ENCODE peak calls at places on chromosomes 12 and 14, in seven cellular contexts. M is PC-3; X is CD4-positive, alpha-beta memory T cell; F is astrocyte of the hippocampus; Q is stimulated activated CD8-positive, alpha-beta memory T cell treated with anti-CD3 and anti-CD28 coated beads, Interleukin-15, amount 100 ng/mL, for 48 hours; E is RKO; Y is non-pigmented ciliary epithelial cell. I is an unnamed sample.

GRCh38 chr14:93047661-93048060 is 68.1 kb downstream of the ITPK1 start:
- DNase-seq in M (no peak), Y (no peak), E (no peak), Q (no peak), X (no peak), F (no peak), I (no peak)

GRCh38 chr12:54216580-54217308 is 28.0 kb upstream of the SMUG1 start:
- DNase-seq in X (peak; percentile 79), F (peak; percentile 87), Q (peak; percentile 53), Y (no peak), M (peak; percentile 88), E (peak; percentile 87), I (peak; percentile 92)

GRCh38 chr14:69848903-69849391 is 30.3 kb upstream of the SMOC1 start:
- DNase-seq in E (no peak), Q (no peak), M (no peak), X (no peak), F (no peak), Y (no peak), I (no peak)

GRCh38 chr12:8996682-8997405 is 7.5 kb downstream of the KLRG1 start:
- DNase-seq in E (peak; percentile 51), Q (peak; percentile 19), M (no peak), F (peak; percentile 49), X (peak; percentile 4), Y (peak; percentile 24), I (peak; percentile 25)

GRCh38 chr12:73863541-73863940 is 674.1 kb upstream of the ATXN7L3B start:
- DNase-seq in X (no peak), M (peak; percentile 85), Q (no peak), E (peak; percentile 89), F (no peak), Y (no peak), I (peak; percentile 67)

GRCh38 chr12:63150255-63151060 is 543 bp downstream of the AVPR1A start:
- DNase-seq in F (no peak), Y (no peak), E (no peak), X (no peak), M (no peak), Q (no peak), I (peak; percentile 14)

GRCh38 chr12:119178544-119179334 is at the start of gene HSPB8:
- DNase-seq in Q (no peak), M (peak; percentile 47), E (no peak), Y (no peak), X (no peak), F (peak; percentile 69), I (peak; percentile 77)

GRCh38 chr14:50932592-50933500 is 11.4 kb downstream of the PYGL start:
- DNase-seq in Y (no peak), Q (no peak), X (no peak), M (no peak), F (peak; percentile 38), E (no peak), I (no peak)

GRCh38 chr12:6810758-6811157 is 10.9 kb upstream of the GPR162 start:
- DNase-seq in Q (no peak), F (no peak), E (no peak), Y (no peak), X (no peak), M (no peak), I (no peak)

GRCh38 chr12:113030875-113031525 is 25.5 kb upstream of the DTX1 start:
- DNase-seq in F (peak; percentile 77), Y (peak; percentile 24), E (peak; percentile 56), X (peak; percentile 35), M (peak; percentile 86), Q (no peak), I (peak; percentile 59)

GRCh38 chr12:82449179-82449578 is 90.8 kb downstream of the METTL25 start:
- DNase-seq in E (no peak), F (no peak), Q (no peak), X (no peak), M (no peak), Y (no peak), I (no peak)

GRCh38 chr14:87745507-87746118 is 247.4 kb downstream of the GALC start:
- DNase-seq in E (peak; percentile 45), M (peak; percentile 39), Y (no peak), Q (no peak), X (no peak), F (peak; percentile 36), I (peak; percentile 31)

GRCh38 chr14:103185051-103186027 is 62.1 kb downstream of the TNFAIP2 start:
- DNase-seq in E (peak; percentile 44), X (no peak), F (peak; percentile 48), Y (no peak), Q (no peak), M (peak; percentile 80), I (peak; percentile 30)

GRCh38 chr14:53640695-53641094 is 315.9 kb downstream of the BMP4 start:
- DNase-seq in E (no peak), Y (peak; percentile 82), X (no peak), Q (no peak), M (peak; percentile 26), F (peak; percentile 52), I (peak; percentile 28)

GRCh38 chr12:22700126-22700525 is 75.2 kb downstream of the ETNK1 start:
- DNase-seq in Y (peak; percentile 28), F (peak; percentile 36), X (no peak), Q (no peak), M (no peak), E (no peak), I (peak; percentile 37)

GRCh38 chr14:60250318-60251035 is 1.5 kb downstream of the PPM1A start:
- DNase-seq in E (peak; percentile 72), M (peak; percentile 71), F (peak; percentile 49), Q (no peak), X (no peak), Y (no peak), I (peak; percentile 53)

GRCh38 chr14:24911324-24912095 is 138.4 kb downstream of the STXBP6 start:
- DNase-seq in Y (no peak), E (no peak), M (no peak), F (peak; percentile 76), Q (no peak), X (no peak), I (peak; percentile 34)

GRCh38 chr14:70808023-70808401 is 1.3 kb downstream of the MAP3K9 start:
- DNase-seq in F (peak; percentile 60), M (peak; percentile 66), X (peak; percentile 56), Y (no peak), Q (peak; percentile 45), E (peak; percentile 75), I (peak; percentile 70)

GRCh38 chr14:104369208-104369607 is 210.4 kb upstream of the C14orf180 start:
- DNase-seq in X (no peak), F (no peak), Y (no peak), Q (no peak), M (no peak), E (no peak), I (no peak)

GRCh38 chr12:114123108-114123507 is 157.0 kb upstream of the RBM19 start:
- DNase-seq in Q (no peak), E (no peak), M (no peak), F (no peak), Y (no peak), X (no peak), I (no peak)

GRCh38 chr12:132444283-132444682 is 45.7 kb upstream of the FBRSL1 start:
- DNase-seq in Q (no peak), E (no peak), M (no peak), X (no peak), Y (no peak), F (no peak), I (no peak)

GRCh38 chr14:52106853-52107252 is 38.0 kb upstream of the NID2 start:
- DNase-seq in E (no peak), Q (no peak), Y (no peak), M (no peak), F (no peak), X (no peak), I (no peak)

GRCh38 chr12:124484067-124484466 is 83.3 kb downstream of the NCOR2 start:
- DNase-seq in M (no peak), Q (no peak), Y (no peak), E (no peak), X (no peak), F (no peak), I (no peak)

GRCh38 chr12:59268295-59268809 is 327.5 kb upstream of the SLC16A7 start:
- DNase-seq in F (no peak), M (no peak), Y (no peak), E (no peak), Q (no peak), X (no peak), I (no peak)

GRCh38 chr12:91335724-91336123 is 153.1 kb upstream of the DCN start:
- DNase-seq in Y (no peak), E (no peak), F (no peak), Q (no peak), X (no peak), M (no peak), I (no peak)

GRCh38 chr14:80926706-80927384 is 14.7 kb downstream of the CEP128 start:
- DNase-seq in Q (no peak), M (no peak), E (peak; percentile 14), X (no peak), Y (peak; percentile 55), F (peak; percentile 26), I (no peak)

GRCh38 chr12:111196532-111196931 is 172.4 kb downstream of the PHETA1 start:
- DNase-seq in M (no peak), F (no peak), Q (no peak), E (no peak), Y (no peak), X (no peak), I (no peak)

GRCh38 chr14:106436310-106436905 is 910.0 kb downstream of the TMEM121 start:
- DNase-seq in M (no peak), X (peak; percentile 57), E (peak; percentile 81), Q (peak; percentile 38), F (no peak), Y (no peak), I (peak; percentile 73)

I was measured in Daoy.